ENCODE peak calls at places on chromosomes 5 and 9, in ten cellular contexts. B is fibroblast of the aortic adventitia, Q is cardiac fibroblast, U is Peyer's patch, Z is breast epithelium, O is astrocyte of the spinal cord, S is mesothelial cell of epicardium, N is AG04449, X is AG10803, P is AG09309. Y is an unnamed sample.

GRCh38 chr5:178993236-178993765 is 1.8 kb downstream of the GRM6 start:
- DNase-seq in B (no peak), Q (no peak), U (no peak), Z (no peak), O (no peak), S (no peak), N (no peak), X (no peak), P (no peak), Y (no peak)

GRCh38 chr5:71533142-71533541 is 54.0 kb upstream of the MCCC2 start:
- DNase-seq in B (peak), Q (peak), U (no peak), Z (no peak), O (peak), S (no peak), N (no peak), X (peak), P (no peak), Y (no peak)

GRCh38 chr5:156678484-156678883 is 171.6 kb upstream of the PPP1R2B start:
- DNase-seq in B (no peak), Q (no peak), U (no peak), Z (no peak), O (no peak), S (no peak), N (no peak), X (no peak), P (no peak), Y (no peak)

GRCh38 chr5:154768207-154768606 is 13.0 kb downstream of the LARP1 start:
- DNase-seq in B (no peak), Q (no peak), U (no peak), Z (no peak), O (no peak), S (no peak), N (no peak), X (no peak), P (no peak), Y (no peak)

GRCh38 chr5:141864371-141865370 is 13.5 kb downstream of the PCDH1 start:
- DNase-seq in B (no peak), Q (no peak), U (no peak), Z (no peak), O (no peak), S (no peak), N (no peak), X (no peak), P (no peak), Y (no peak)

GRCh38 chr5:134132372-134133212 is 18.1 kb downstream of the TCF7 start:
- DNase-seq in B (no peak), Q (no peak), U (peak), Z (no peak), O (no peak), S (no peak), N (no peak), X (no peak), P (no peak), Y (no peak)

GRCh38 chr5:142886956-142887355 is 116.8 kb downstream of the ARHGAP26 start:
- DNase-seq in B (no peak), Q (no peak), U (no peak), Z (no peak), O (no peak), S (no peak), N (no peak), X (no peak), P (no peak), Y (no peak)

GRCh38 chr9:137044502-137045177 is 1.3 kb downstream of the NPDC1 start:
- DNase-seq in B (no peak), Q (no peak), U (no peak), Z (no peak), O (no peak), S (no peak), N (no peak), X (no peak), P (no peak), Y (no peak)

GRCh38 chr5:102850503-102850902 is 95.4 kb downstream of the PAM start:
- DNase-seq in B (no peak), Q (no peak), U (no peak), Z (no peak), O (no peak), S (no peak), N (no peak), X (no peak), P (no peak), Y (no peak)

GRCh38 chr5:72151646-72152045 is 44.4 kb downstream of the MAP1B start:
- DNase-seq in B (peak), Q (no peak), U (no peak), Z (no peak), O (no peak), S (no peak), N (no peak), X (no peak), P (no peak), Y (no peak)

GRCh38 chr9:90778746-90779145 is 22.9 kb upstream of the SYK start:
- DNase-seq in B (no peak), Q (no peak), U (no peak), Z (no peak), O (no peak), S (no peak), N (no peak), X (no peak), P (no peak), Y (no peak)

GRCh38 chr5:62585306-62585705 is 6.7 kb downstream of the LRRC70 start:
- DNase-seq in B (no peak), Q (no peak), U (no peak), Z (no peak), O (no peak), S (no peak), N (no peak), X (no peak), P (no peak), Y (no peak)

GRCh38 chr5:43039468-43040286 is 442 bp downstream of the ANXA2R start:
- DNase-seq in B (peak), Q (peak), U (peak), Z (no peak), O (peak), S (no peak), N (no peak), X (peak), P (no peak), Y (peak)

GRCh38 chr5:95900383-95900958 is 61.2 kb downstream of the ELL2 start:
- DNase-seq in B (peak), Q (peak), U (no peak), Z (no peak), O (peak), S (no peak), N (peak), X (peak), P (peak), Y (no peak)

GRCh38 chr5:96004754-96005153 is 43.1 kb upstream of the ELL2 start:
- DNase-seq in B (no peak), Q (peak), U (no peak), Z (no peak), O (no peak), S (no peak), N (no peak), X (peak), P (no peak), Y (no peak)

GRCh38 chr5:139968547-139969261 is 74.4 kb downstream of the NRG2 start:
- DNase-seq in B (peak), Q (peak), U (peak), Z (peak), O (peak), S (peak), N (no peak), X (peak), P (no peak), Y (peak)

GRCh38 chr5:34930527-34930844 is 1.1 kb downstream of the DNAJC21 start:
- DNase-seq in B (peak), Q (peak), U (no peak), Z (no peak), O (no peak), S (no peak), N (no peak), X (peak), P (no peak), Y (no peak)

GRCh38 chr5:88235828-88236227 is 32.8 kb downstream of the TMEM161B start:
- DNase-seq in B (no peak), Q (no peak), U (no peak), Z (no peak), O (no peak), S (no peak), N (no peak), X (no peak), P (no peak), Y (no peak)

GRCh38 chr9:111961575-111961974 is 65.0 kb downstream of the UGCG start:
- DNase-seq in B (no peak), Q (peak), U (no peak), Z (no peak), O (peak), S (no peak), N (no peak), X (no peak), P (no peak), Y (no peak)

GRCh38 chr5:79183617-79184016 is 52.3 kb upstream of the JMY start:
- DNase-seq in B (no peak), Q (no peak), U (no peak), Z (no peak), O (no peak), S (no peak), N (no peak), X (peak), P (peak), Y (no peak)

GRCh38 chr9:29214162-29214520 is 1640.9 kb upstream of the C9orf72 start:
- DNase-seq in B (no peak), Q (no peak), U (no peak), Z (no peak), O (peak), S (no peak), N (no peak), X (no peak), P (no peak), Y (no peak)

GRCh38 chr9:84697494-84698114 is 28.1 kb downstream of the NTRK2 start:
- DNase-seq in B (peak), Q (peak), U (no peak), Z (peak), O (peak), S (peak), N (no peak), X (peak), P (peak), Y (no peak)

GRCh38 chr5:151347364-151347763 is at the start of gene SLC36A2:
- DNase-seq in B (no peak), Q (no peak), U (no peak), Z (no peak), O (no peak), S (no peak), N (no peak), X (no peak), P (no peak), Y (no peak)

GRCh38 chr5:138632900-138633489 is 57.8 kb upstream of the HSPA9 start:
- DNase-seq in B (peak), Q (peak), U (no peak), Z (no peak), O (peak), S (no peak), N (no peak), X (peak), P (no peak), Y (peak)

GRCh38 chr5:148740966-148741742 is 85.3 kb upstream of the ADRB2 start:
- DNase-seq in B (peak), Q (peak), U (no peak), Z (no peak), O (peak), S (no peak), N (peak), X (peak), P (peak), Y (no peak)

GRCh38 chr9:127844821-127845359 is 9.6 kb downstream of the ENG start:
- DNase-seq in B (peak), Q (peak), U (no peak), Z (no peak), O (no peak), S (no peak), N (no peak), X (peak), P (no peak), Y (no peak)

GRCh38 chr5:169599451-169599850 is 15.9 kb downstream of the SPDL1 start:
- DNase-seq in B (no peak), Q (no peak), U (no peak), Z (no peak), O (peak), S (no peak), N (no peak), X (no peak), P (no peak), Y (no peak)
- TF ChIP-seq CTCF in B (no peak), Q (no peak), U (no peak), Z (no peak), O (no peak), S (no peak), N (no peak), X (no peak), P (no peak), Y (no peak)

DNA sequence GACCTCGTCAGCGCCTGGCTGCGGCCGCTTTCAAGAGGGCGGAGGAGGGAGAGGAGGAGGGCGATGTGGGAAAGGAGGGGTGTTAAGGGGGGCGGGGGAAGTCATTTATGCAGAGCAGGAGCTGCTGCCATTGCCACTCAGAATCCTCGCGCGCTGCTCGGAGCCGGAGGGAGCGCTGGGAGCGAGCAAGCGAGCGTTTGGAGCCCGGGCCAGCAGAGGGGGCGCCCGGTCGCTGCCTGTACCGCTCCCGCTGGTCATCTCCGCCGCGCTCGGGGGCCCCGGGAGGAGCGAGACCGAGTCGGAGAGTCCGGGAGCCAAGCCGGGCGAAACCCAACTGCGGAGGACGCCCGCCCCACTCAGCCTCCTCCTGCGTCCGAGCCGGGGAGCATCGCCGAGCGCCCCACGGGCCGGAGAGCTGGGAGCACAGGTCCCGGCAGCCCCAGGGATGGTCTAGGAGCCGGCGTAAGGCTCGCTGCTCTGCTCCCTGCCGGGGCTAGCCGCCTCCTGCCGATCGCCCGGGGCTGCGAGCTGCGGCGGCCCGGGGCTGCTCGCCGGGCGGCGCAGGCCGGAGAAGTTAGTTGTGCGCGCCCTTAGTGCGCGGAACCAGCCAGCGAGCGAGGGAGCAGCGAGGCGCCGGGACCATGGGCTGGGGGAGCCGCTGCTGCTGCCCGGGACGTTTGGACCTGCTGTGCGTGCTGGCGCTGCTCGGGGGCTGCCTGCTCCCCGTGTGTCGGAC is at the start of gene PCSK5:
- DNase-seq in B (peak), Q (peak), U (peak), Z (peak), O (peak), S (peak), N (peak), X (peak), P (peak), Y (peak)
- TF ChIP-seq CTCF in B (peak), Q (peak), U (peak), Z (no peak), O (peak), S (peak), N (peak), X (no peak), P (peak), Y (no peak)

GRCh38 chr5:116389601-116390000 is 185.0 kb downstream of the SEMA6A start:
- DNase-seq in B (no peak), Q (peak), U (no peak), Z (no peak), O (no peak), S (no peak), N (no peak), X (no peak), P (no peak), Y (no peak)

GRCh38 chr5:116382025-116382873 is 192.4 kb downstream of the SEMA6A start:
- DNase-seq in B (no peak), Q (no peak), U (no peak), Z (no peak), O (no peak), S (no peak), N (no peak), X (no peak), P (no peak), Y (no peak)

GRCh38 chr5:116388564-116389258 is 185.9 kb downstream of the SEMA6A start:
- DNase-seq in B (no peak), Q (no peak), U (no peak), Z (no peak), O (no peak), S (no peak), N (no peak), X (no peak), P (no peak), Y (no peak)

GRCh38 chr5:116382874-116383266 is 191.8 kb downstream of the SEMA6A start:
- DNase-seq in B (no peak), Q (no peak), U (no peak), Z (no peak), O (no peak), S (no peak), N (no peak), X (no peak), P (no peak), Y (no peak)

GRCh38 chr5:116387738-116388137 is 186.9 kb downstream of the SEMA6A start:
- DNase-seq in B (no peak), Q (no peak), U (no peak), Z (no peak), O (no peak), S (no peak), N (no peak), X (no peak), P (no peak), Y (no peak)
- TF ChIP-seq CTCF in B (no peak), Q (no peak), U (no peak), Z (no peak), O (no peak), S (no peak), N (no peak), X (no peak), P (no peak), Y (no peak)

DNA sequence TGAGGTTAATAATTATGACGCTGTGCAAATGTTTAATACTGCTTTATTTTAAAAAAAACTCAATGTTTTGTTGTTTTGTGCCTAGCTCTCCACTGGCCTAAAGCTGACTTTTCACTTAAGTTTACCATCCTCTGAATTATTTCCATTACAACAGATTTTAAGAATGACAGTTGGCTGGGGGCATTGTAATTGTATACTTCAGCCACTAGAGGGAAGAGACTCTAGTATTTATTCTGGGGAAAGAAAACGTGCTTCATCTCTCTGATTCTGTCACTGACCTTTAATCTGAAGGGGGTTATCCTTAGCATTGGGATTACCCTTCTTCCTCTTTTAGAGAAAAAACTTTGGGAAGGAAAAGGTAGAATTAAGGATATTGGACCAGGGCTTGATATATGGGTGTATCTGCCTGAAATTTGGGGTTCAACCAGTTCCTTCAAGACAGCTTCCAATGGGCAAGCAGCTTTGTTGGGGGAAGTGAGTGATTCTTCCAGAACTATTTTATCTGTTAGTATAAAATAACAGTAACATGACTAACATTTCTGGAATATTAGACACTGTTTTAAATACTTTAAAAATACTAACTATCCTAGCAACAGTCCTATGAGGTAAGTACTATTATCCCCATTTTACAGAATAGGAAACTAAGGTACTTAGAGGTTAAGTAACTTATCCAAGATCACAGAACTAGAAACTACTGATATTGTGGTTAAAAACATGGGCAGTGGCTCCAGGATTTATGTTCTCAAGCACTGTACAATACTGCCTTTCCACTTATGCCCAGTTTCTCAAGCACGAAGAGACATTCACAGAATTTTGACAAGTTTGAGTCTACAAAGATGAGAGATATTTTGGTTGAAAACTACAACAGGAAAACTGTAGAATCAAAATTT is 208.4 kb downstream of the CD180 start:
- DNase-seq in B (peak), Q (peak), U (no peak), Z (no peak), O (peak), S (no peak), N (no peak), X (peak), P (no peak), Y (no peak)
- TF ChIP-seq CTCF in B (peak), Q (peak), U (peak), Z (peak), O (peak), S (peak), N (peak), X (peak), P (peak), Y (peak)

DNA sequence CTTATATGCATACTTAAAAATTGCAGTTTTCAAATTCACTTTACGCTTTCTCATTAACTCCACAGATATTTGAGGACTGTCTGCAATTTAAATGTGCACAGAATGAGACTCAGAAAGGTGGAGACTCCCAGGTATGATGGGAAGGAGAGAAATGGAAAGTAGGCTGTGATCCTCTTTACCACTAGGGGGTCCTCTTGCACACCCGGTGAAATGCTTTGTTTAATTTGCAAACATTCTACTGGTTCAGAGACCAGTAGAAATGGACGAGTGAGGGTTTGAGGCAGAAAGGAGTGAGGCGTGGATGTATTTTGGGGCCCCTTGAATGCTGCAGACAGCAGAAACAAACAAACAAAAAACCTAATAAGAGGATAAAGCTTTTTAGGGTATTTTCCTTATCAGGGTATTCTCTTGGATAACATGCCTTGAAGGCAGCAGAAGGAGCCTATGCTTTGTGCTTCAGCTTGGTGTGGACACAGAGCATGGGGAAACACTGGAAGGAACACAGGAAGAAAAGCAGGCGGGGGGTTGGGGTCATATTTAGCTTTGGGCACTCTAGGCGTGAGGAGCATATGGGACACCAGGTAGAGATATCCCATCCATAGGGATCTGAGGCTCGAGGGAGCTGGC is 410.1 kb downstream of the DMRT2 start:
- DNase-seq in B (no peak), Q (no peak), U (no peak), Z (no peak), O (no peak), S (no peak), N (no peak), X (no peak), P (no peak), Y (no peak)
- TF ChIP-seq CTCF in B (peak), Q (no peak), U (no peak), Z (no peak), O (peak), S (peak), N (no peak), X (peak), P (peak), Y (peak)

DNA sequence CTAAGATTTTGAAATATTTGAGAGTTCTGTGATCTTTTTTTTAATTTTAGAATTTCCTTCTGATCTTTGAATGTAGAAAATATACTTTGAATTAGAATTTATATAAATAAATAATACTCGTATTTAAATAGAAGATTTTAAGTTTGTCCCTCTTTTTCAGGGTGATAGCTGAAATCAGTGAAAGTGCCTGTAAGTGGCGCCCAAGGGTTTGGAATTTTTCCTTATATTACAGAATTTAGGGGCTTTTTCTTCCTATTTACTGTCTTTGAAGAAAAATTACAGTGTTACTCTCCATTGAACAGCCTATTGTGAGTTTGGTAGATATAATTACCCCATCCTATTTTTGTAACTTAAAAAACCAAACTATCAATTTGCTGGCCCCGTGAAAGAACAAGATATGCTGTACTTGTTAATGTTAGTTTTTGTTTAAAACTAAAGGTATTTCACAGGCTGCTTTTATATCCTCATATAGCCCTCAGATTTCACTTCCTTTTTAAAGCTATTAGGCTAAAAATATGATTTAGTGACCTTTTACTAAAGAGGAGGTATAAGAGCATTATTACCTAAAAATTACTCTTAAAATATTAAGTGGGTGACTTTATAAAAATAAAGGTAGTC is 3.2 kb downstream of the MAP3K1 start:
- DNase-seq in B (peak), Q (peak), U (no peak), Z (no peak), O (peak), S (no peak), N (no peak), X (no peak), P (no peak), Y (no peak)
- TF ChIP-seq CTCF in B (peak), Q (peak), U (no peak), Z (peak), O (peak), S (no peak), N (no peak), X (peak), P (peak), Y (peak)